ENCODE peak calls at places on chromosomes 13 and 19, in four cellular contexts. Q is iris pigment epithelial cell; A is stimulated activated CD4-positive, alpha-beta T cell treated with anti-CD3 and anti-CD28 coated beads, Interleukin-4, amount 100 ng/mL, for 48 hours; W is ureter. S is an unnamed sample.

GRCh38 chr19:8001995-8002849 is 3.2 kb downstream of the ELAVL1 start:
- DNase-seq in W (peak), A (peak), Q (peak), S (peak)

GRCh38 chr19:5048727-5049553 is 80.0 kb downstream of the KDM4B start:
- DNase-seq in A (no peak), W (no peak), Q (peak), S (peak)

GRCh38 chr13:21673592-21674270 is 2.9 kb downstream of the FGF9 start:
- DNase-seq in W (no peak), Q (peak), A (no peak), S (no peak)

GRCh38 chr19:8635422-8635821 is 5.0 kb downstream of the NFILZ start:
- DNase-seq in A (no peak), Q (no peak), W (no peak), S (no peak)

GRCh38 chr19:40284251-40284500 is 969 bp downstream of the AKT2 start:
- DNase-seq in Q (peak), A (no peak), W (no peak), S (no peak)

GRCh38 chr19:41025871-41026270 is 34.8 kb downstream of the CYP2B6 start:
- DNase-seq in Q (no peak), W (no peak), A (no peak), S (no peak)

GRCh38 chr19:46297700-46298476 is 1.0 kb downstream of the HIF3A start:
- DNase-seq in W (peak), Q (peak), A (no peak), S (peak)

GRCh38 chr13:112558696-112559418 is 29.1 kb downstream of the TUBGCP3 start:
- DNase-seq in Q (no peak), A (no peak), W (no peak), S (no peak)

GRCh38 chr13:32320528-32320927 is 5.2 kb downstream of the BRCA2 start:
- DNase-seq in Q (no peak), W (no peak), A (no peak), S (no peak)

GRCh38 chr19:40512473-40513344 is 45.9 kb downstream of the SPTBN4 start:
- DNase-seq in Q (peak), A (no peak), W (no peak), S (no peak)

GRCh38 chr19:46644720-46645119 is 8.7 kb upstream of the GNG8 start:
- DNase-seq in W (no peak), Q (no peak), A (no peak), S (no peak)

GRCh38 chr19:13057147-13057572 is 45.5 kb downstream of the LYL1 start:
- DNase-seq in W (no peak), Q (no peak), A (no peak), S (no peak)

GRCh38 chr13:43558942-43559341 is 227.8 kb downstream of the ENOX1 start:
- DNase-seq in A (no peak), W (no peak), Q (no peak), S (no peak)

GRCh38 chr19:55777528-55777927 is 8.6 kb downstream of the RFPL4AL1 start:
- DNase-seq in A (no peak), Q (no peak), W (no peak), S (no peak)

GRCh38 chr19:49368711-49369358 is 5.2 kb downstream of the DKKL1 start:
- DNase-seq in W (no peak), A (no peak), Q (no peak), S (no peak)

GRCh38 chr13:49608932-49609331 is 19.4 kb upstream of the ARL11 start:
- DNase-seq in A (no peak), W (no peak), Q (no peak), S (no peak)

GRCh38 chr13:35743165-35743564 is 266.7 kb upstream of the MAB21L1 start:
- DNase-seq in Q (no peak), W (no peak), A (no peak), S (no peak)

GRCh38 chr13:50948576-50948975 is 39.0 kb downstream of the RNASEH2B start:
- DNase-seq in Q (no peak), W (no peak), A (no peak), S (no peak)

GRCh38 chr13:110561335-110562033 is at the start of gene RAB20:
- DNase-seq in A (peak), W (peak), Q (peak), S (peak)

GRCh38 chr13:76600086-76600485 is 286.1 kb downstream of the KCTD12 start:
- DNase-seq in A (no peak), Q (peak), W (no peak), S (no peak)

GRCh38 chr19:17352608-17353280 is 15.4 kb downstream of the GTPBP3 start:
- DNase-seq in A (no peak), Q (no peak), W (no peak), S (no peak)

GRCh38 chr13:113535381-113535781 is 44.9 kb upstream of the DCUN1D2 start:
- DNase-seq in A (no peak), Q (no peak), W (no peak), S (no peak)

GRCh38 chr19:1577090-1577928 is 9.2 kb upstream of the MEX3D start:
- DNase-seq in A (no peak), Q (no peak), W (no peak), S (no peak)

GRCh38 chr19:5826531-5827341 is 12.8 kb downstream of the FUT6 start:
- DNase-seq in Q (no peak), W (peak), A (no peak), S (no peak)

GRCh38 chr13:66265446-66265845 is 964.7 kb downstream of the PCDH9 start:
- DNase-seq in Q (peak), W (no peak), A (no peak), S (no peak)

GRCh38 chr19:2727640-2727944 is 6.4 kb upstream of the DIRAS1 start:
- DNase-seq in A (no peak), Q (peak), W (no peak), S (no peak)

GRCh38 chr19:3433805-3434540 is 46.4 kb downstream of the SMIM24 start:
- DNase-seq in A (no peak), W (no peak), Q (no peak), S (no peak)

GRCh38 chr19:13190781-13191540 is 40.8 kb downstream of the IER2 start:
- DNase-seq in A (no peak), Q (no peak), W (no peak), S (no peak)

GRCh38 chr19:45994456-45994988 is 745 bp upstream of the CCDC61 start:
- DNase-seq in W (no peak), A (no peak), Q (peak), S (no peak)

GRCh38 chr13:25409938-25410337 is 38.2 kb downstream of the ATP8A2 start:
- DNase-seq in Q (no peak), W (no peak), A (no peak), S (no peak)

GRCh38 chr13:112583592-112584277 is 4.2 kb downstream of the TUBGCP3 start:
- DNase-seq in W (no peak), Q (no peak), A (no peak), S (no peak)

GRCh38 chr19:18049390-18049789 is 37.3 kb downstream of the IL12RB1 start:
- DNase-seq in A (no peak), W (peak), Q (peak), S (peak)

GRCh38 chr13:79402679-79403078 is 3.4 kb downstream of the RBM26 start:
- DNase-seq in Q (no peak), W (no peak), A (no peak), S (no peak)